ENCODE peak calls at places on chromosome 20, in nine cellular contexts. One of them, this sample, is unnamed.

GRCh38 chr20:33796263-33796906 is 14.8 kb upstream of the CHMP4B start:
- DNase-seq in NCI-H1105 treated with DMSO at 0.1 percent for 48 hours: peak
- DNase-seq in activated CD4-positive, alpha-beta T cell treated with anti-CD3 and anti-CD28 coated beads, Interleukin-2, amount 10 ng/mL, durations not matched to agents 7 days and 5 days: no peak
- DNase-seq in activated naive CD8-positive, alpha-beta T cell treated with anti-CD3 and anti-CD28 coated beads, Interleukin-2, amount 10 ng/mL, durations not matched to agents 7 days and 5 days: no peak
- DNase-seq in hippocampal formation: no peak
- DNase-seq in activated T-cell treated with anti-CD3 and anti-CD28 coated beads for 1 hour: no peak
- DNase-seq in fibroblast of mammary gland: no peak
- DNase-seq in HEK293T: no peak
- DNase-seq in activated naive CD4-positive, alpha-beta T cell treated with Interleukin-2 at 50 U/mL for 16 hours: no peak
- DNase-seq in this sample: no peak

GRCh38 chr20:51021067-51022025 is 1.6 kb downstream of the KCNG1 start:
- DNase-seq in activated T-cell treated with anti-CD3 and anti-CD28 coated beads for 1 hour: no peak
- DNase-seq in activated naive CD8-positive, alpha-beta T cell treated with anti-CD3 and anti-CD28 coated beads, Interleukin-2, amount 10 ng/mL, durations not matched to agents 7 days and 5 days: no peak
- DNase-seq in activated naive CD4-positive, alpha-beta T cell treated with Interleukin-2 at 50 U/mL for 16 hours: no peak
- DNase-seq in fibroblast of mammary gland: peak
- DNase-seq in HEK293T: no peak
- DNase-seq in hippocampal formation: no peak
- DNase-seq in activated CD4-positive, alpha-beta T cell treated with anti-CD3 and anti-CD28 coated beads, Interleukin-2, amount 10 ng/mL, durations not matched to agents 7 days and 5 days: no peak
- DNase-seq in NCI-H1105 treated with DMSO at 0.1 percent for 48 hours: no peak
- DNase-seq in this sample: no peak

GRCh38 chr20:61244213-61244612 is 7.8 kb upstream of the CDH4 start:
- DNase-seq in activated CD4-positive, alpha-beta T cell treated with anti-CD3 and anti-CD28 coated beads, Interleukin-2, amount 10 ng/mL, durations not matched to agents 7 days and 5 days: no peak
- DNase-seq in fibroblast of mammary gland: no peak
- DNase-seq in activated naive CD8-positive, alpha-beta T cell treated with anti-CD3 and anti-CD28 coated beads, Interleukin-2, amount 10 ng/mL, durations not matched to agents 7 days and 5 days: no peak
- DNase-seq in NCI-H1105 treated with DMSO at 0.1 percent for 48 hours: no peak
- DNase-seq in activated T-cell treated with anti-CD3 and anti-CD28 coated beads for 1 hour: no peak
- DNase-seq in hippocampal formation: no peak
- DNase-seq in activated naive CD4-positive, alpha-beta T cell treated with Interleukin-2 at 50 U/mL for 16 hours: no peak
- DNase-seq in HEK293T: no peak
- DNase-seq in this sample: no peak

GRCh38 chr20:37945034-37945660 is 42.2 kb downstream of the VSTM2L start:
- DNase-seq in hippocampal formation: no peak
- DNase-seq in fibroblast of mammary gland: no peak
- DNase-seq in activated T-cell treated with anti-CD3 and anti-CD28 coated beads for 1 hour: no peak
- DNase-seq in activated CD4-positive, alpha-beta T cell treated with anti-CD3 and anti-CD28 coated beads, Interleukin-2, amount 10 ng/mL, durations not matched to agents 7 days and 5 days: no peak
- DNase-seq in NCI-H1105 treated with DMSO at 0.1 percent for 48 hours: peak
- DNase-seq in HEK293T: no peak
- DNase-seq in activated naive CD4-positive, alpha-beta T cell treated with Interleukin-2 at 50 U/mL for 16 hours: no peak
- DNase-seq in activated naive CD8-positive, alpha-beta T cell treated with anti-CD3 and anti-CD28 coated beads, Interleukin-2, amount 10 ng/mL, durations not matched to agents 7 days and 5 days: no peak
- DNase-seq in this sample: no peak

GRCh38 chr20:53708129-53708968 is 114.7 kb upstream of the ZNF217 start:
- DNase-seq in fibroblast of mammary gland: peak
- DNase-seq in hippocampal formation: no peak
- DNase-seq in activated CD4-positive, alpha-beta T cell treated with anti-CD3 and anti-CD28 coated beads, Interleukin-2, amount 10 ng/mL, durations not matched to agents 7 days and 5 days: peak
- DNase-seq in activated T-cell treated with anti-CD3 and anti-CD28 coated beads for 1 hour: no peak
- DNase-seq in NCI-H1105 treated with DMSO at 0.1 percent for 48 hours: no peak
- DNase-seq in HEK293T: no peak
- DNase-seq in activated naive CD8-positive, alpha-beta T cell treated with anti-CD3 and anti-CD28 coated beads, Interleukin-2, amount 10 ng/mL, durations not matched to agents 7 days and 5 days: no peak
- DNase-seq in activated naive CD4-positive, alpha-beta T cell treated with Interleukin-2 at 50 U/mL for 16 hours: peak
- DNase-seq in this sample: peak

GRCh38 chr20:12976720-12977633 is 31.8 kb upstream of the SPTLC3 start:
- DNase-seq in HEK293T: no peak
- DNase-seq in NCI-H1105 treated with DMSO at 0.1 percent for 48 hours: no peak
- DNase-seq in activated naive CD8-positive, alpha-beta T cell treated with anti-CD3 and anti-CD28 coated beads, Interleukin-2, amount 10 ng/mL, durations not matched to agents 7 days and 5 days: no peak
- DNase-seq in fibroblast of mammary gland: no peak
- DNase-seq in activated CD4-positive, alpha-beta T cell treated with anti-CD3 and anti-CD28 coated beads, Interleukin-2, amount 10 ng/mL, durations not matched to agents 7 days and 5 days: no peak
- DNase-seq in activated naive CD4-positive, alpha-beta T cell treated with Interleukin-2 at 50 U/mL for 16 hours: no peak
- DNase-seq in activated T-cell treated with anti-CD3 and anti-CD28 coated beads for 1 hour: no peak
- DNase-seq in hippocampal formation: no peak
- DNase-seq in this sample: no peak

GRCh38 chr20:47677314-47678129 is 107.8 kb downstream of the SULF2 start:
- DNase-seq in HEK293T: peak
- DNase-seq in fibroblast of mammary gland: peak
- DNase-seq in hippocampal formation: no peak
- DNase-seq in NCI-H1105 treated with DMSO at 0.1 percent for 48 hours: peak
- DNase-seq in activated naive CD8-positive, alpha-beta T cell treated with anti-CD3 and anti-CD28 coated beads, Interleukin-2, amount 10 ng/mL, durations not matched to agents 7 days and 5 days: peak
- DNase-seq in activated naive CD4-positive, alpha-beta T cell treated with Interleukin-2 at 50 U/mL for 16 hours: peak
- DNase-seq in activated CD4-positive, alpha-beta T cell treated with anti-CD3 and anti-CD28 coated beads, Interleukin-2, amount 10 ng/mL, durations not matched to agents 7 days and 5 days: peak
- DNase-seq in activated T-cell treated with anti-CD3 and anti-CD28 coated beads for 1 hour: peak
- DNase-seq in this sample: peak

GRCh38 chr20:53238121-53238660 is 266.0 kb downstream of the TSHZ2 start:
- DNase-seq in NCI-H1105 treated with DMSO at 0.1 percent for 48 hours: no peak
- DNase-seq in activated naive CD4-positive, alpha-beta T cell treated with Interleukin-2 at 50 U/mL for 16 hours: no peak
- DNase-seq in fibroblast of mammary gland: peak
- DNase-seq in activated CD4-positive, alpha-beta T cell treated with anti-CD3 and anti-CD28 coated beads, Interleukin-2, amount 10 ng/mL, durations not matched to agents 7 days and 5 days: no peak
- DNase-seq in activated naive CD8-positive, alpha-beta T cell treated with anti-CD3 and anti-CD28 coated beads, Interleukin-2, amount 10 ng/mL, durations not matched to agents 7 days and 5 days: no peak
- DNase-seq in activated T-cell treated with anti-CD3 and anti-CD28 coated beads for 1 hour: no peak
- DNase-seq in HEK293T: no peak
- DNase-seq in hippocampal formation: no peak
- DNase-seq in this sample: no peak

GRCh38 chr20:24799971-24800580 is 149.0 kb upstream of the CST7 start:
- DNase-seq in HEK293T: no peak
- DNase-seq in activated naive CD4-positive, alpha-beta T cell treated with Interleukin-2 at 50 U/mL for 16 hours: no peak
- DNase-seq in activated T-cell treated with anti-CD3 and anti-CD28 coated beads for 1 hour: no peak
- DNase-seq in activated naive CD8-positive, alpha-beta T cell treated with anti-CD3 and anti-CD28 coated beads, Interleukin-2, amount 10 ng/mL, durations not matched to agents 7 days and 5 days: no peak
- DNase-seq in hippocampal formation: no peak
- DNase-seq in fibroblast of mammary gland: no peak
- DNase-seq in NCI-H1105 treated with DMSO at 0.1 percent for 48 hours: no peak
- DNase-seq in activated CD4-positive, alpha-beta T cell treated with anti-CD3 and anti-CD28 coated beads, Interleukin-2, amount 10 ng/mL, durations not matched to agents 7 days and 5 days: no peak
- DNase-seq in this sample: no peak

GRCh38 chr20:39108746-39109145 is 146.6 kb downstream of the DHX35 start:
- DNase-seq in activated naive CD8-positive, alpha-beta T cell treated with anti-CD3 and anti-CD28 coated beads, Interleukin-2, amount 10 ng/mL, durations not matched to agents 7 days and 5 days: no peak
- DNase-seq in fibroblast of mammary gland: peak
- DNase-seq in hippocampal formation: no peak
- DNase-seq in activated CD4-positive, alpha-beta T cell treated with anti-CD3 and anti-CD28 coated beads, Interleukin-2, amount 10 ng/mL, durations not matched to agents 7 days and 5 days: no peak
- DNase-seq in NCI-H1105 treated with DMSO at 0.1 percent for 48 hours: no peak
- DNase-seq in activated T-cell treated with anti-CD3 and anti-CD28 coated beads for 1 hour: no peak
- DNase-seq in HEK293T: no peak
- DNase-seq in activated naive CD4-positive, alpha-beta T cell treated with Interleukin-2 at 50 U/mL for 16 hours: no peak
- DNase-seq in this sample: no peak

GRCh38 chr20:32482251-32483220 is 102.6 kb downstream of the NOL4L start:
- DNase-seq in activated naive CD8-positive, alpha-beta T cell treated with anti-CD3 and anti-CD28 coated beads, Interleukin-2, amount 10 ng/mL, durations not matched to agents 7 days and 5 days: peak
- DNase-seq in activated CD4-positive, alpha-beta T cell treated with anti-CD3 and anti-CD28 coated beads, Interleukin-2, amount 10 ng/mL, durations not matched to agents 7 days and 5 days: peak
- DNase-seq in activated naive CD4-positive, alpha-beta T cell treated with Interleukin-2 at 50 U/mL for 16 hours: peak
- DNase-seq in NCI-H1105 treated with DMSO at 0.1 percent for 48 hours: no peak
- DNase-seq in hippocampal formation: no peak
- DNase-seq in fibroblast of mammary gland: no peak
- DNase-seq in activated T-cell treated with anti-CD3 and anti-CD28 coated beads for 1 hour: peak
- DNase-seq in HEK293T: peak
- DNase-seq in this sample: peak

GRCh38 chr20:19711126-19711525 is 46.9 kb upstream of the RIN2 start:
- DNase-seq in HEK293T: no peak
- DNase-seq in activated naive CD8-positive, alpha-beta T cell treated with anti-CD3 and anti-CD28 coated beads, Interleukin-2, amount 10 ng/mL, durations not matched to agents 7 days and 5 days: no peak
- DNase-seq in fibroblast of mammary gland: no peak
- DNase-seq in activated T-cell treated with anti-CD3 and anti-CD28 coated beads for 1 hour: no peak
- DNase-seq in hippocampal formation: no peak
- DNase-seq in NCI-H1105 treated with DMSO at 0.1 percent for 48 hours: no peak
- DNase-seq in activated CD4-positive, alpha-beta T cell treated with anti-CD3 and anti-CD28 coated beads, Interleukin-2, amount 10 ng/mL, durations not matched to agents 7 days and 5 days: no peak
- DNase-seq in activated naive CD4-positive, alpha-beta T cell treated with Interleukin-2 at 50 U/mL for 16 hours: no peak
- DNase-seq in this sample: no peak

GRCh38 chr20:31719644-31720485 is 2.8 kb downstream of the BCL2L1 start:
- DNase-seq in activated T-cell treated with anti-CD3 and anti-CD28 coated beads for 1 hour: no peak
- DNase-seq in activated CD4-positive, alpha-beta T cell treated with anti-CD3 and anti-CD28 coated beads, Interleukin-2, amount 10 ng/mL, durations not matched to agents 7 days and 5 days: no peak
- DNase-seq in NCI-H1105 treated with DMSO at 0.1 percent for 48 hours: no peak
- DNase-seq in hippocampal formation: peak
- DNase-seq in activated naive CD4-positive, alpha-beta T cell treated with Interleukin-2 at 50 U/mL for 16 hours: no peak
- DNase-seq in activated naive CD8-positive, alpha-beta T cell treated with anti-CD3 and anti-CD28 coated beads, Interleukin-2, amount 10 ng/mL, durations not matched to agents 7 days and 5 days: no peak
- DNase-seq in HEK293T: no peak
- DNase-seq in fibroblast of mammary gland: no peak
- DNase-seq in this sample: no peak

GRCh38 chr20:43188861-43189613 is 669 bp downstream of the PTPRT start:
- DNase-seq in NCI-H1105 treated with DMSO at 0.1 percent for 48 hours: peak
- DNase-seq in activated naive CD4-positive, alpha-beta T cell treated with Interleukin-2 at 50 U/mL for 16 hours: no peak
- DNase-seq in activated T-cell treated with anti-CD3 and anti-CD28 coated beads for 1 hour: no peak
- DNase-seq in HEK293T: no peak
- DNase-seq in fibroblast of mammary gland: no peak
- DNase-seq in activated CD4-positive, alpha-beta T cell treated with anti-CD3 and anti-CD28 coated beads, Interleukin-2, amount 10 ng/mL, durations not matched to agents 7 days and 5 days: no peak
- DNase-seq in hippocampal formation: no peak
- DNase-seq in activated naive CD8-positive, alpha-beta T cell treated with anti-CD3 and anti-CD28 coated beads, Interleukin-2, amount 10 ng/mL, durations not matched to agents 7 days and 5 days: no peak
- DNase-seq in this sample: peak

GRCh38 chr20:36066777-36067176 is 87.8 kb upstream of the EPB41L1 start:
- DNase-seq in activated naive CD8-positive, alpha-beta T cell treated with anti-CD3 and anti-CD28 coated beads, Interleukin-2, amount 10 ng/mL, durations not matched to agents 7 days and 5 days: no peak
- DNase-seq in activated T-cell treated with anti-CD3 and anti-CD28 coated beads for 1 hour: no peak
- DNase-seq in fibroblast of mammary gland: no peak
- DNase-seq in NCI-H1105 treated with DMSO at 0.1 percent for 48 hours: no peak
- DNase-seq in hippocampal formation: no peak
- DNase-seq in HEK293T: no peak
- DNase-seq in activated naive CD4-positive, alpha-beta T cell treated with Interleukin-2 at 50 U/mL for 16 hours: no peak
- DNase-seq in activated CD4-positive, alpha-beta T cell treated with anti-CD3 and anti-CD28 coated beads, Interleukin-2, amount 10 ng/mL, durations not matched to agents 7 days and 5 days: no peak
- DNase-seq in this sample: no peak

GRCh38 chr20:53829706-53830521 is 236.3 kb upstream of the ZNF217 start:
- DNase-seq in hippocampal formation: no peak
- DNase-seq in activated naive CD8-positive, alpha-beta T cell treated with anti-CD3 and anti-CD28 coated beads, Interleukin-2, amount 10 ng/mL, durations not matched to agents 7 days and 5 days: no peak
- DNase-seq in activated naive CD4-positive, alpha-beta T cell treated with Interleukin-2 at 50 U/mL for 16 hours: no peak
- DNase-seq in activated CD4-positive, alpha-beta T cell treated with anti-CD3 and anti-CD28 coated beads, Interleukin-2, amount 10 ng/mL, durations not matched to agents 7 days and 5 days: peak
- DNase-seq in activated T-cell treated with anti-CD3 and anti-CD28 coated beads for 1 hour: no peak
- DNase-seq in NCI-H1105 treated with DMSO at 0.1 percent for 48 hours: peak
- DNase-seq in fibroblast of mammary gland: peak
- DNase-seq in HEK293T: no peak
- DNase-seq in this sample: no peak

GRCh38 chr20:47740225-47741184 is 44.8 kb downstream of the SULF2 start:
- DNase-seq in HEK293T: no peak
- DNase-seq in activated T-cell treated with anti-CD3 and anti-CD28 coated beads for 1 hour: no peak
- DNase-seq in activated naive CD8-positive, alpha-beta T cell treated with anti-CD3 and anti-CD28 coated beads, Interleukin-2, amount 10 ng/mL, durations not matched to agents 7 days and 5 days: no peak
- DNase-seq in fibroblast of mammary gland: no peak
- DNase-seq in activated naive CD4-positive, alpha-beta T cell treated with Interleukin-2 at 50 U/mL for 16 hours: no peak
- DNase-seq in NCI-H1105 treated with DMSO at 0.1 percent for 48 hours: peak
- DNase-seq in hippocampal formation: no peak
- DNase-seq in activated CD4-positive, alpha-beta T cell treated with anti-CD3 and anti-CD28 coated beads, Interleukin-2, amount 10 ng/mL, durations not matched to agents 7 days and 5 days: no peak
- DNase-seq in this sample: no peak

GRCh38 chr20:63979549-63980316 is at the start of gene SAMD10:
- DNase-seq in activated naive CD8-positive, alpha-beta T cell treated with anti-CD3 and anti-CD28 coated beads, Interleukin-2, amount 10 ng/mL, durations not matched to agents 7 days and 5 days: peak
- DNase-seq in NCI-H1105 treated with DMSO at 0.1 percent for 48 hours: peak
- DNase-seq in fibroblast of mammary gland: no peak
- DNase-seq in hippocampal formation: peak
- DNase-seq in activated CD4-positive, alpha-beta T cell treated with anti-CD3 and anti-CD28 coated beads, Interleukin-2, amount 10 ng/mL, durations not matched to agents 7 days and 5 days: peak
- DNase-seq in activated naive CD4-positive, alpha-beta T cell treated with Interleukin-2 at 50 U/mL for 16 hours: peak
- DNase-seq in HEK293T: peak
- DNase-seq in activated T-cell treated with anti-CD3 and anti-CD28 coated beads for 1 hour: peak
- DNase-seq in this sample: peak

GRCh38 chr20:64038252-64038578 is 2.2 kb downstream of the C20orf204 start:
- DNase-seq in activated naive CD4-positive, alpha-beta T cell treated with Interleukin-2 at 50 U/mL for 16 hours: no peak
- DNase-seq in NCI-H1105 treated with DMSO at 0.1 percent for 48 hours: peak
- DNase-seq in activated T-cell treated with anti-CD3 and anti-CD28 coated beads for 1 hour: no peak
- DNase-seq in activated CD4-positive, alpha-beta T cell treated with anti-CD3 and anti-CD28 coated beads, Interleukin-2, amount 10 ng/mL, durations not matched to agents 7 days and 5 days: no peak
- DNase-seq in activated naive CD8-positive, alpha-beta T cell treated with anti-CD3 and anti-CD28 coated beads, Interleukin-2, amount 10 ng/mL, durations not matched to agents 7 days and 5 days: no peak
- DNase-seq in fibroblast of mammary gland: no peak
- DNase-seq in HEK293T: no peak
- DNase-seq in hippocampal formation: no peak
- DNase-seq in this sample: no peak

GRCh38 chr20:46343358-46344357 is 35.4 kb upstream of the CDH22 start:
- DNase-seq in hippocampal formation: no peak
- DNase-seq in activated T-cell treated with anti-CD3 and anti-CD28 coated beads for 1 hour: no peak
- DNase-seq in HEK293T: no peak
- DNase-seq in fibroblast of mammary gland: no peak
- DNase-seq in activated naive CD8-positive, alpha-beta T cell treated with anti-CD3 and anti-CD28 coated beads, Interleukin-2, amount 10 ng/mL, durations not matched to agents 7 days and 5 days: no peak
- DNase-seq in NCI-H1105 treated with DMSO at 0.1 percent for 48 hours: no peak
- DNase-seq in activated CD4-positive, alpha-beta T cell treated with anti-CD3 and anti-CD28 coated beads, Interleukin-2, amount 10 ng/mL, durations not matched to agents 7 days and 5 days: no peak
- DNase-seq in activated naive CD4-positive, alpha-beta T cell treated with Interleukin-2 at 50 U/mL for 16 hours: no peak
- DNase-seq in this sample: no peak

GRCh38 chr20:10555865-10556308 is 117.9 kb downstream of the JAG1 start:
- DNase-seq in HEK293T: no peak
- DNase-seq in hippocampal formation: no peak
- DNase-seq in activated naive CD8-positive, alpha-beta T cell treated with anti-CD3 and anti-CD28 coated beads, Interleukin-2, amount 10 ng/mL, durations not matched to agents 7 days and 5 days: no peak
- DNase-seq in activated CD4-positive, alpha-beta T cell treated with anti-CD3 and anti-CD28 coated beads, Interleukin-2, amount 10 ng/mL, durations not matched to agents 7 days and 5 days: no peak
- DNase-seq in fibroblast of mammary gland: peak
- DNase-seq in activated T-cell treated with anti-CD3 and anti-CD28 coated beads for 1 hour: no peak
- DNase-seq in activated naive CD4-positive, alpha-beta T cell treated with Interleukin-2 at 50 U/mL for 16 hours: no peak
- DNase-seq in NCI-H1105 treated with DMSO at 0.1 percent for 48 hours: no peak
- DNase-seq in this sample: no peak

GRCh38 chr20:44658810-44659209 is 7.3 kb upstream of the ADA start:
- DNase-seq in NCI-H1105 treated with DMSO at 0.1 percent for 48 hours: no peak
- DNase-seq in fibroblast of mammary gland: no peak
- DNase-seq in hippocampal formation: no peak
- DNase-seq in activated naive CD8-positive, alpha-beta T cell treated with anti-CD3 and anti-CD28 coated beads, Interleukin-2, amount 10 ng/mL, durations not matched to agents 7 days and 5 days: no peak
- DNase-seq in activated CD4-positive, alpha-beta T cell treated with anti-CD3 and anti-CD28 coated beads, Interleukin-2, amount 10 ng/mL, durations not matched to agents 7 days and 5 days: no peak
- DNase-seq in activated T-cell treated with anti-CD3 and anti-CD28 coated beads for 1 hour: no peak
- DNase-seq in HEK293T: no peak
- DNase-seq in activated naive CD4-positive, alpha-beta T cell treated with Interleukin-2 at 50 U/mL for 16 hours: no peak
- DNase-seq in this sample: no peak

GRCh38 chr20:17505664-17506517 is 25.3 kb downstream of the BFSP1 start:
- DNase-seq in NCI-H1105 treated with DMSO at 0.1 percent for 48 hours: no peak
- DNase-seq in activated CD4-positive, alpha-beta T cell treated with anti-CD3 and anti-CD28 coated beads, Interleukin-2, amount 10 ng/mL, durations not matched to agents 7 days and 5 days: peak
- DNase-seq in HEK293T: no peak
- DNase-seq in activated T-cell treated with anti-CD3 and anti-CD28 coated beads for 1 hour: no peak
- DNase-seq in hippocampal formation: no peak
- DNase-seq in fibroblast of mammary gland: peak
- DNase-seq in activated naive CD8-positive, alpha-beta T cell treated with anti-CD3 and anti-CD28 coated beads, Interleukin-2, amount 10 ng/mL, durations not matched to agents 7 days and 5 days: no peak
- DNase-seq in activated naive CD4-positive, alpha-beta T cell treated with Interleukin-2 at 50 U/mL for 16 hours: peak
- DNase-seq in this sample: peak

GRCh38 chr20:39885975-39886649 is 802.9 kb downstream of the MAFB start:
- DNase-seq in activated naive CD8-positive, alpha-beta T cell treated with anti-CD3 and anti-CD28 coated beads, Interleukin-2, amount 10 ng/mL, durations not matched to agents 7 days and 5 days: no peak
- DNase-seq in activated T-cell treated with anti-CD3 and anti-CD28 coated beads for 1 hour: no peak
- DNase-seq in HEK293T: peak
- DNase-seq in fibroblast of mammary gland: peak
- DNase-seq in activated CD4-positive, alpha-beta T cell treated with anti-CD3 and anti-CD28 coated beads, Interleukin-2, amount 10 ng/mL, durations not matched to agents 7 days and 5 days: peak
- DNase-seq in NCI-H1105 treated with DMSO at 0.1 percent for 48 hours: no peak
- DNase-seq in activated naive CD4-positive, alpha-beta T cell treated with Interleukin-2 at 50 U/mL for 16 hours: no peak
- DNase-seq in hippocampal formation: peak
- DNase-seq in this sample: peak

GRCh38 chr20:56625837-56626236 is 3.3 kb upstream of the TFAP2C start:
- DNase-seq in NCI-H1105 treated with DMSO at 0.1 percent for 48 hours: no peak
- DNase-seq in activated naive CD8-positive, alpha-beta T cell treated with anti-CD3 and anti-CD28 coated beads, Interleukin-2, amount 10 ng/mL, durations not matched to agents 7 days and 5 days: peak
- DNase-seq in activated CD4-positive, alpha-beta T cell treated with anti-CD3 and anti-CD28 coated beads, Interleukin-2, amount 10 ng/mL, durations not matched to agents 7 days and 5 days: no peak
- DNase-seq in activated naive CD4-positive, alpha-beta T cell treated with Interleukin-2 at 50 U/mL for 16 hours: no peak
- DNase-seq in activated T-cell treated with anti-CD3 and anti-CD28 coated beads for 1 hour: no peak
- DNase-seq in hippocampal formation: no peak
- DNase-seq in fibroblast of mammary gland: no peak
- DNase-seq in HEK293T: no peak
- DNase-seq in this sample: no peak

GRCh38 chr20:57748601-57749130 is 38.9 kb upstream of the PMEPA1 start:
- DNase-seq in activated naive CD4-positive, alpha-beta T cell treated with Interleukin-2 at 50 U/mL for 16 hours: peak
- DNase-seq in activated naive CD8-positive, alpha-beta T cell treated with anti-CD3 and anti-CD28 coated beads, Interleukin-2, amount 10 ng/mL, durations not matched to agents 7 days and 5 days: peak
- DNase-seq in activated T-cell treated with anti-CD3 and anti-CD28 coated beads for 1 hour: peak
- DNase-seq in activated CD4-positive, alpha-beta T cell treated with anti-CD3 and anti-CD28 coated beads, Interleukin-2, amount 10 ng/mL, durations not matched to agents 7 days and 5 days: peak
- DNase-seq in fibroblast of mammary gland: peak
- DNase-seq in NCI-H1105 treated with DMSO at 0.1 percent for 48 hours: peak
- DNase-seq in hippocampal formation: peak
- DNase-seq in HEK293T: peak
- DNase-seq in this sample: peak

GRCh38 chr20:16107172-16107870 is 465.9 kb downstream of the KIF16B start:
- DNase-seq in activated T-cell treated with anti-CD3 and anti-CD28 coated beads for 1 hour: no peak
- DNase-seq in NCI-H1105 treated with DMSO at 0.1 percent for 48 hours: peak
- DNase-seq in activated CD4-positive, alpha-beta T cell treated with anti-CD3 and anti-CD28 coated beads, Interleukin-2, amount 10 ng/mL, durations not matched to agents 7 days and 5 days: no peak
- DNase-seq in fibroblast of mammary gland: no peak
- DNase-seq in activated naive CD4-positive, alpha-beta T cell treated with Interleukin-2 at 50 U/mL for 16 hours: no peak
- DNase-seq in hippocampal formation: no peak
- DNase-seq in HEK293T: no peak
- DNase-seq in activated naive CD8-positive, alpha-beta T cell treated with anti-CD3 and anti-CD28 coated beads, Interleukin-2, amount 10 ng/mL, durations not matched to agents 7 days and 5 days: no peak
- DNase-seq in this sample: no peak

GRCh38 chr20:51860015-51860882 is 57.9 kb upstream of the SALL4 start:
- DNase-seq in activated naive CD8-positive, alpha-beta T cell treated with anti-CD3 and anti-CD28 coated beads, Interleukin-2, amount 10 ng/mL, durations not matched to agents 7 days and 5 days: no peak
- DNase-seq in activated T-cell treated with anti-CD3 and anti-CD28 coated beads for 1 hour: no peak
- DNase-seq in activated CD4-positive, alpha-beta T cell treated with anti-CD3 and anti-CD28 coated beads, Interleukin-2, amount 10 ng/mL, durations not matched to agents 7 days and 5 days: no peak
- DNase-seq in fibroblast of mammary gland: peak
- DNase-seq in HEK293T: peak
- DNase-seq in NCI-H1105 treated with DMSO at 0.1 percent for 48 hours: no peak
- DNase-seq in activated naive CD4-positive, alpha-beta T cell treated with Interleukin-2 at 50 U/mL for 16 hours: no peak
- DNase-seq in hippocampal formation: no peak
- DNase-seq in this sample: no peak

GRCh38 chr20:2693286-2693995 is 861 bp downstream of the EBF4 start:
- DNase-seq in activated T-cell treated with anti-CD3 and anti-CD28 coated beads for 1 hour: peak
- DNase-seq in NCI-H1105 treated with DMSO at 0.1 percent for 48 hours: peak
- DNase-seq in fibroblast of mammary gland: no peak
- DNase-seq in HEK293T: peak
- DNase-seq in hippocampal formation: peak
- DNase-seq in activated naive CD8-positive, alpha-beta T cell treated with anti-CD3 and anti-CD28 coated beads, Interleukin-2, amount 10 ng/mL, durations not matched to agents 7 days and 5 days: peak
- DNase-seq in activated CD4-positive, alpha-beta T cell treated with anti-CD3 and anti-CD28 coated beads, Interleukin-2, amount 10 ng/mL, durations not matched to agents 7 days and 5 days: peak
- DNase-seq in activated naive CD4-positive, alpha-beta T cell treated with Interleukin-2 at 50 U/mL for 16 hours: peak
- DNase-seq in this sample: peak

GRCh38 chr20:17936791-17937687 is 31.6 kb downstream of the SNX5 start:
- DNase-seq in hippocampal formation: no peak
- DNase-seq in fibroblast of mammary gland: peak
- DNase-seq in HEK293T: no peak
- DNase-seq in activated T-cell treated with anti-CD3 and anti-CD28 coated beads for 1 hour: no peak
- DNase-seq in activated naive CD4-positive, alpha-beta T cell treated with Interleukin-2 at 50 U/mL for 16 hours: no peak
- DNase-seq in activated CD4-positive, alpha-beta T cell treated with anti-CD3 and anti-CD28 coated beads, Interleukin-2, amount 10 ng/mL, durations not matched to agents 7 days and 5 days: no peak
- DNase-seq in activated naive CD8-positive, alpha-beta T cell treated with anti-CD3 and anti-CD28 coated beads, Interleukin-2, amount 10 ng/mL, durations not matched to agents 7 days and 5 days: no peak
- DNase-seq in NCI-H1105 treated with DMSO at 0.1 percent for 48 hours: no peak
- DNase-seq in this sample: no peak

GRCh38 chr20:19832875-19833274 is 74.8 kb downstream of the RIN2 start:
- DNase-seq in HEK293T: no peak
- DNase-seq in fibroblast of mammary gland: no peak
- DNase-seq in activated naive CD4-positive, alpha-beta T cell treated with Interleukin-2 at 50 U/mL for 16 hours: peak
- DNase-seq in hippocampal formation: no peak
- DNase-seq in activated naive CD8-positive, alpha-beta T cell treated with anti-CD3 and anti-CD28 coated beads, Interleukin-2, amount 10 ng/mL, durations not matched to agents 7 days and 5 days: no peak
- DNase-seq in NCI-H1105 treated with DMSO at 0.1 percent for 48 hours: no peak
- DNase-seq in activated T-cell treated with anti-CD3 and anti-CD28 coated beads for 1 hour: no peak
- DNase-seq in activated CD4-positive, alpha-beta T cell treated with anti-CD3 and anti-CD28 coated beads, Interleukin-2, amount 10 ng/mL, durations not matched to agents 7 days and 5 days: no peak
- DNase-seq in this sample: peak

This sample was measured in stimulated activated CD8-positive, alpha-beta memory T cell treated with anti-CD3 and anti-CD28 coated beads, Interleukin-4, amount 100 ng/mL, for 48 hours.